ENCODE peak calls at places on chromosome 18, in four cellular contexts. One of them, this sample, is unnamed.

GRCh38 chr18:8643479-8643878 is 34.2 kb downstream of the RAB12 start:
- DNase-seq in tibial nerve: no peak
- DNase-seq in endodermal cell: no peak
- DNase-seq in kidney epithelial cell: no peak
- DNase-seq in this sample: no peak

GRCh38 chr18:57666818-57667497 is 45.3 kb upstream of the NARS1 start:
- DNase-seq in tibial nerve: peak
- DNase-seq in endodermal cell: no peak
- DNase-seq in kidney epithelial cell: no peak
- DNase-seq in this sample: no peak

GRCh38 chr18:77081387-77081773 is 51.2 kb downstream of the MBP start:
- DNase-seq in tibial nerve: no peak
- DNase-seq in kidney epithelial cell: no peak
- DNase-seq in endodermal cell: no peak
- DNase-seq in this sample: no peak

GRCh38 chr18:38576915-38577314 is 1011.3 kb upstream of the CELF4 start:
- DNase-seq in endodermal cell: no peak
- DNase-seq in tibial nerve: no peak
- DNase-seq in kidney epithelial cell: no peak
- DNase-seq in this sample: no peak

GRCh38 chr18:50507120-50507590 is 52.7 kb upstream of the MAPK4 start:
- DNase-seq in kidney epithelial cell: no peak
- DNase-seq in endodermal cell: peak
- DNase-seq in tibial nerve: peak
- DNase-seq in this sample: no peak

GRCh38 chr18:58967643-58968291 is 103.1 kb downstream of the ZNF532 start:
- DNase-seq in kidney epithelial cell: no peak
- DNase-seq in tibial nerve: no peak
- DNase-seq in endodermal cell: peak
- DNase-seq in this sample: no peak

GRCh38 chr18:79921984-79922965 is 29.2 kb downstream of the SLC66A2 start:
- DNase-seq in tibial nerve: no peak
- DNase-seq in endodermal cell: no peak
- DNase-seq in kidney epithelial cell: no peak
- DNase-seq in this sample: no peak

GRCh38 chr18:58195278-58195721 is 151.3 kb downstream of the NEDD4L start:
- DNase-seq in tibial nerve: no peak
- DNase-seq in endodermal cell: peak
- DNase-seq in kidney epithelial cell: no peak
- DNase-seq in this sample: peak

GRCh38 chr18:12907258-12907925 is 23.4 kb upstream of the PTPN2 start:
- DNase-seq in tibial nerve: no peak
- DNase-seq in endodermal cell: no peak
- DNase-seq in kidney epithelial cell: no peak
- DNase-seq in this sample: no peak

GRCh38 chr18:58313491-58314032 is 269.5 kb downstream of the NEDD4L start:
- DNase-seq in endodermal cell: no peak
- DNase-seq in kidney epithelial cell: no peak
- DNase-seq in tibial nerve: no peak
- DNase-seq in this sample: no peak

GRCh38 chr18:8654482-8655451 is 45.5 kb downstream of the RAB12 start:
- DNase-seq in kidney epithelial cell: no peak
- DNase-seq in endodermal cell: peak
- DNase-seq in tibial nerve: no peak
- DNase-seq in this sample: no peak

GRCh38 chr18:3269900-3270299 is 8.0 kb downstream of the MYL12B start:
- DNase-seq in endodermal cell: no peak
- DNase-seq in tibial nerve: no peak
- DNase-seq in kidney epithelial cell: no peak
- DNase-seq in this sample: no peak

GRCh38 chr18:22800551-22800951 is 132.6 kb upstream of the RBBP8 start:
- DNase-seq in tibial nerve: peak
- DNase-seq in endodermal cell: no peak
- DNase-seq in kidney epithelial cell: peak
- DNase-seq in this sample: no peak

GRCh38 chr18:10036479-10036878 is 122.7 kb downstream of the VAPA start:
- DNase-seq in tibial nerve: no peak
- DNase-seq in endodermal cell: peak
- DNase-seq in kidney epithelial cell: no peak
- DNase-seq in this sample: no peak

GRCh38 chr18:25726278-25726677 is 364.1 kb downstream of the SS18 start:
- DNase-seq in endodermal cell: no peak
- DNase-seq in tibial nerve: no peak
- DNase-seq in kidney epithelial cell: no peak
- DNase-seq in this sample: no peak

GRCh38 chr18:51361130-51361860 is 163.8 kb upstream of the MEX3C start:
- DNase-seq in kidney epithelial cell: peak
- DNase-seq in tibial nerve: no peak
- DNase-seq in endodermal cell: no peak
- DNase-seq in this sample: no peak

GRCh38 chr18:50427896-50428295 is 53.0 kb downstream of the SKA1 start:
- DNase-seq in kidney epithelial cell: no peak
- DNase-seq in endodermal cell: no peak
- DNase-seq in tibial nerve: no peak
- DNase-seq in this sample: no peak

GRCh38 chr18:78778651-78779050 is 201.0 kb upstream of the SALL3 start:
- DNase-seq in tibial nerve: no peak
- DNase-seq in kidney epithelial cell: no peak
- DNase-seq in endodermal cell: no peak
- DNase-seq in this sample: no peak

GRCh38 chr18:25164837-25165791 is 186.9 kb downstream of the ZNF521 start:
- DNase-seq in tibial nerve: peak
- DNase-seq in kidney epithelial cell: peak
- DNase-seq in endodermal cell: no peak
- DNase-seq in this sample: no peak

GRCh38 chr18:59823611-59824195 is 76.1 kb upstream of the PMAIP1 start:
- DNase-seq in kidney epithelial cell: peak
- DNase-seq in endodermal cell: peak
- DNase-seq in tibial nerve: peak
- DNase-seq in this sample: peak

GRCh38 chr18:67568166-67568565 is 51.6 kb upstream of the DSEL start:
- DNase-seq in tibial nerve: no peak
- DNase-seq in endodermal cell: no peak
- DNase-seq in kidney epithelial cell: no peak
- DNase-seq in this sample: no peak

GRCh38 chr18:56245856-56246575 is 392.4 kb downstream of the TXNL1 start:
- DNase-seq in kidney epithelial cell: no peak
- DNase-seq in tibial nerve: no peak
- DNase-seq in endodermal cell: no peak
- DNase-seq in this sample: no peak

GRCh38 chr18:44679912-44680270 is 797 bp upstream of the SETBP1 start:
- DNase-seq in tibial nerve: peak
- DNase-seq in endodermal cell: peak
- DNase-seq in kidney epithelial cell: no peak
- DNase-seq in this sample: peak

GRCh38 chr18:51250006-51250405 is 52.5 kb upstream of the MEX3C start:
- DNase-seq in tibial nerve: no peak
- DNase-seq in endodermal cell: no peak
- DNase-seq in kidney epithelial cell: no peak
- DNase-seq in this sample: no peak

GRCh38 chr18:3816601-3817363 is 366.8 kb downstream of the TGIF1 start:
- DNase-seq in kidney epithelial cell: peak
- DNase-seq in tibial nerve: no peak
- DNase-seq in endodermal cell: no peak
- DNase-seq in this sample: no peak

GRCh38 chr18:12776821-12777471 is 74.1 kb downstream of the PSMG2 start:
- DNase-seq in endodermal cell: peak
- DNase-seq in tibial nerve: no peak
- DNase-seq in kidney epithelial cell: no peak
- DNase-seq in this sample: no peak

GRCh38 chr18:48293954-48294893 is 115.0 kb downstream of the ZBTB7C start:
- DNase-seq in endodermal cell: no peak
- DNase-seq in tibial nerve: no peak
- DNase-seq in kidney epithelial cell: no peak
- DNase-seq in this sample: no peak

GRCh38 chr18:62119884-62120283 is 67.0 kb downstream of the PIGN start:
- DNase-seq in endodermal cell: no peak
- DNase-seq in tibial nerve: no peak
- DNase-seq in kidney epithelial cell: no peak
- DNase-seq in this sample: no peak

GRCh38 chr18:3103576-3103975 is 90.6 kb upstream of the LPIN2 start:
- DNase-seq in endodermal cell: no peak
- DNase-seq in tibial nerve: no peak
- DNase-seq in kidney epithelial cell: no peak
- DNase-seq in this sample: no peak

GRCh38 chr18:23250893-23251656 is 115.8 kb downstream of the CABLES1 start:
- DNase-seq in kidney epithelial cell: no peak
- DNase-seq in endodermal cell: no peak
- DNase-seq in tibial nerve: peak
- DNase-seq in this sample: no peak

GRCh38 chr18:75538727-75539126 is 111.2 kb upstream of the SMIM21 start:
- DNase-seq in kidney epithelial cell: no peak
- DNase-seq in tibial nerve: no peak
- DNase-seq in endodermal cell: no peak
- DNase-seq in this sample: no peak

GRCh38 chr18:11089931-11090715 is 59.2 kb downstream of the PIEZO2 start:
- DNase-seq in tibial nerve: no peak
- DNase-seq in endodermal cell: no peak
- DNase-seq in kidney epithelial cell: no peak
- DNase-seq in this sample: no peak

GRCh38 chr18:57846258-57846657 is 43.1 kb upstream of the ATP8B1 start:
- DNase-seq in tibial nerve: no peak
- DNase-seq in endodermal cell: no peak
- DNase-seq in kidney epithelial cell: no peak
- DNase-seq in this sample: no peak

GRCh38 chr18:57497372-57498294 is 62.5 kb downstream of the ONECUT2 start:
- DNase-seq in endodermal cell: no peak
- DNase-seq in tibial nerve: no peak
- DNase-seq in kidney epithelial cell: no peak
- DNase-seq in this sample: no peak

GRCh38 chr18:61891874-61892273 is 933 bp downstream of the RNF152 start:
- DNase-seq in kidney epithelial cell: no peak
- DNase-seq in endodermal cell: no peak
- DNase-seq in tibial nerve: no peak
- DNase-seq in this sample: no peak

GRCh38 chr18:74652392-74652988 is 54.8 kb downstream of the ZNF407 start:
- DNase-seq in endodermal cell: no peak
- DNase-seq in kidney epithelial cell: no peak
- DNase-seq in tibial nerve: peak
- DNase-seq in this sample: no peak

DNA sequence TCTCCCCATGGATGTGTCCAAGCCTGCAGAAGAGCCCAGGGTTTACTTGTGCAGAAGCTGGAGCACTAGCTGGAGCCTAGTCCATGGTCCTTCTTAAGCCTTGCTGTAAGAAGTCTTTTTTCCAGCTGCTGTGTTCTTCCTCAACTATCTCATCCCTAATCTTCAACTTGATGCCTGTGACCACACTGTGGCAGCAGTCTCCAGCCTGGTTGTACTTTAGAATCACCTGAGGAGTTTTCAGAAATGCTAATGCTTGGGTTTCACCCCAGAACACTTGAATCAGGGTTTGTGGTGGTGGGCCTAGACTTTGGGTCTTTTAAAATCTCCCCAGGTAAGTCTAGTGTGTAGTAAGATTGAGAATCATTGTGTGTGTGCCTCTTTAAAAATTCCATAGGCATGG is 173.6 kb downstream of the ADCYAP1 start:
- DNase-seq in kidney epithelial cell: no peak
- DNase-seq in endodermal cell: no peak
- DNase-seq in tibial nerve: no peak
- DNase-seq in this sample: no peak
- TF ChIP-seq CTCF in kidney epithelial cell: no peak
- TF ChIP-seq CTCF in endodermal cell: peak
- TF ChIP-seq CTCF in tibial nerve: no peak
- TF ChIP-seq CTCF in this sample: no peak

DNA sequence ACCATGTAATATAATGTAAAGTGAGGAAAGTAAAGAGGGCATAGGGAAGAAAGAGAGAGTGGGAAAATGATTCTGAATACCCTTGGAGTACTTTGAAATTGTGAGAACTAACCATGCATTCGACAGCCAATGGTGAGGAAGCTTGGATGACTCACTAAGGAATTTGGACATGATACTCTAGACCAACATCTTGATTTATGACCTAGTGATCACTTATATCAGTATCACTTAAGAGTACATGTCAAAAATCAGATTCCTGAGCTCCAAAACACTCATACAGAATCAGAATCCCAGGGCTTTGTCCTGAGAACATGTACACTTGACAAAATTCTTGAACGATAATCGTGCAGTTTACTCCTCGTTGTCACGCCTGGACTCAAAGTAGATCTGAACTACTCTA is 1899.8 kb upstream of the PIK3C3 start:
- DNase-seq in tibial nerve: no peak
- DNase-seq in endodermal cell: no peak
- DNase-seq in kidney epithelial cell: no peak
- DNase-seq in this sample: no peak
- TF ChIP-seq CTCF in tibial nerve: no peak
- TF ChIP-seq CTCF in endodermal cell: no peak
- TF ChIP-seq CTCF in kidney epithelial cell: no peak
- TF ChIP-seq CTCF in this sample: no peak

DNA sequence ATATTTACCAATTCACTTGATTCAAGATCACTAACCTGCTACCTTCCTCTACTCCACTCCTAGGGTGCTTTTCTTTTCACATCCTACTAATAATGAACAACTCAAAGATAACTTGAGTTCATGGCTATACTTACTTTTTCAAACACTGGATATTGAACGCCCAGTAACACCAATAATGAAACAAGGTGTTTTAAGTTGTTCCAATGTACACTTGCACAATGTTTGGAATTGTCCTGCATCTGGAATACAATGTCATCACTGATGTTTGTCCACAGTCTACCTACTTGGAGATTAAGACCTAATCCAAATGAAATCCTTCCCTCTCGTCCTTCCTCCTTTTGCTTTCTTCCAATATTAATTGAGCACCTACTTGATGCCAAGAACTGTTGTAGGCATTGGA is 218.3 kb upstream of the TMEM200C start:
- DNase-seq in endodermal cell: no peak
- DNase-seq in kidney epithelial cell: no peak
- DNase-seq in tibial nerve: no peak
- DNase-seq in this sample: no peak
- TF ChIP-seq CTCF in endodermal cell: no peak
- TF ChIP-seq CTCF in kidney epithelial cell: no peak
- TF ChIP-seq CTCF in tibial nerve: no peak
- TF ChIP-seq CTCF in this sample: no peak

GRCh38 chr18:32358075-32358474 is 112.6 kb downstream of the GAREM1 start:
- DNase-seq in kidney epithelial cell: no peak
- DNase-seq in tibial nerve: no peak
- DNase-seq in endodermal cell: peak
- DNase-seq in this sample: no peak
- TF ChIP-seq CTCF in kidney epithelial cell: no peak
- TF ChIP-seq CTCF in tibial nerve: no peak
- TF ChIP-seq CTCF in endodermal cell: peak
- TF ChIP-seq CTCF in this sample: no peak

DNA sequence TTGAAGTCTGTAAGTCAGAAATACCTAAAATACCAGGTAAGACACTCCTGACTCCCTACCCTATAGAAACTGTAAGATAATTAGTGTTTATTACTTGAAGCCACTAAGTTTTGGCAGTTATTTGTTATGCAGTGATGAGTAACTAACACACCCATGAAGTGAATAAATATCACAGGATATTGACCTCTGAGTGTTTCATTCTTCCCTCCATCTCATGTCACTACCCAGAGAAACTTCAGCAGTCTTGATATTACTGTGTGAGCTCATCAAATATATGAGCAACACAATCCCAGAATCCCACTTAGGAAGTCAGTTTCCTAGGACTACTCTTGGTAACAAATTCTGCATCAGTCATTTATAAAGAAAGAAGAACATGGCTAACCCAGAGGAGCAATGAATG is 529.7 kb downstream of the FBXO15 start:
- DNase-seq in tibial nerve: no peak
- DNase-seq in kidney epithelial cell: no peak
- DNase-seq in endodermal cell: no peak
- DNase-seq in this sample: no peak
- TF ChIP-seq CTCF in tibial nerve: no peak
- TF ChIP-seq CTCF in kidney epithelial cell: no peak
- TF ChIP-seq CTCF in endodermal cell: no peak
- TF ChIP-seq CTCF in this sample: no peak

This sample was measured in mesothelial cell of epicardium.